ENCODE peak calls at places on chromosomes 6 and 20, in six cellular contexts. E is SJCRH30, F is OCI-LY7, B is neuronal stem cell, U is MM.1S, Q is pancreas. I is an unnamed sample.
A peak's percentile ranks its signal among the peaks of the same experiment; 100 is the strongest.

GRCh38 chr6:2296781-2297180 is 51.4 kb upstream of the GMDS start:
- DNase-seq in E (no peak), F (no peak), B (no peak), U (no peak), Q (no peak), I (no peak)

GRCh38 chr6:73585566-73586415 is 65.0 kb upstream of the EEF1A1 start:
- DNase-seq in E (peak; percentile 31), F (peak; percentile 70), B (no peak), U (peak; percentile 46), Q (no peak), I (peak; percentile 57)

GRCh38 chr6:16807956-16808355 is 46.7 kb upstream of the ATXN1 start:
- DNase-seq in E (no peak), F (no peak), B (no peak), U (no peak), Q (no peak), I (no peak)

GRCh38 chr6:24600903-24601302 is 45.1 kb downstream of the KIAA0319 start:
- DNase-seq in E (no peak), F (no peak), B (no peak), U (no peak), Q (no peak), I (no peak)

GRCh38 chr6:105310371-105310770 is 92.5 kb downstream of the PREP start:
- DNase-seq in E (no peak), F (no peak), B (no peak), U (no peak), Q (no peak), I (no peak)

GRCh38 chr20:51767867-51768758 is at the start of gene ATP9A:
- DNase-seq in E (no peak), F (no peak), B (no peak), U (no peak), Q (peak; percentile 67), I (no peak)

GRCh38 chr6:115691433-115691832 is 369.3 kb downstream of the FRK start:
- DNase-seq in E (no peak), F (no peak), B (no peak), U (no peak), Q (no peak), I (no peak)

GRCh38 chr6:85240787-85241186 is 209.1 kb upstream of the NT5E start:
- DNase-seq in E (no peak), F (no peak), B (no peak), U (no peak), Q (no peak), I (no peak)

GRCh38 chr6:18748314-18748713 is 361.2 kb downstream of the RNF144B start:
- DNase-seq in E (no peak), F (no peak), B (peak; percentile 46), U (no peak), Q (peak; percentile 12), I (no peak)

GRCh38 chr6:167208819-167209576 is 51.2 kb upstream of the GPR31 start:
- DNase-seq in E (no peak), F (no peak), B (no peak), U (no peak), Q (no peak), I (no peak)

GRCh38 chr20:23749746-23750145 is 989 bp downstream of the CST1 start:
- DNase-seq in E (no peak), F (no peak), B (no peak), U (no peak), Q (no peak), I (no peak)

GRCh38 chr20:873875-874607 is 40.5 kb downstream of the FAM110A start:
- DNase-seq in E (no peak), F (no peak), B (no peak), U (no peak), Q (no peak), I (no peak)

GRCh38 chr6:135212935-135213334 is 31.8 kb downstream of the MYB start:
- DNase-seq in E (no peak), F (no peak), B (no peak), U (no peak), Q (no peak), I (no peak)

GRCh38 chr6:130708338-130708737 is 118.9 kb upstream of the SMLR1 start:
- DNase-seq in E (peak; percentile 10), F (no peak), B (no peak), U (no peak), Q (no peak), I (no peak)

GRCh38 chr20:58433759-58434158 is 44.7 kb downstream of the VAPB start:
- DNase-seq in E (no peak), F (no peak), B (no peak), U (no peak), Q (no peak), I (no peak)

DNA sequence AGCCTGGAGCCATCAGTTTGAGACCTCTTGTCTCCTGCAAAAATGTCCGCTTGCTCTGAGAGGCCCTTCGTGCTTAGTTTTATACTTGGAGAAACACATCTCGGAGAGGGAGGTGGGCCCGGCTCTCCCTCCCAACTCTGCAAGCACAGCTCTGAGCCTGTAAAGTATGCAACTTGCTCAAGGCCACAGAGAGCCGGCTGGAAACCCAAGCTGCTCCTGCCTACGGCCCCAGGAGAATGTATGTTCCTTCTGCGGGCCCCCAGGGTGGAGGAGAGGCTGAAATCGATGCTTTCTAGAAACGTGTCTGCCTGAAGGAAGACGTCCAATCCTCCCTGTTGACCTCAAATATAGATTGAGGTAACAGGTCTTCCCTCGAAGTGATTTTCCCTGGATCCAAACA is 205.4 kb downstream of the PREX1 start:
- DNase-seq in E (no peak), F (no peak), B (no peak), U (no peak), Q (no peak), I (no peak)
- H3K27ac ChIP-seq in E (no peak overlapping the region), F (no peak overlapping the region), B (no peak overlapping the region), U (no peak overlapping the region), Q (no peak overlapping the region), I (no peak overlapping the region)

GRCh38 chr20:56733967-56734366 is 104.9 kb downstream of the TFAP2C start:
- DNase-seq in E (no peak), F (no peak), B (no peak), U (no peak), Q (no peak), I (no peak)

GRCh38 chr20:56731041-56731440 is 101.9 kb downstream of the TFAP2C start:
- DNase-seq in E (no peak), F (no peak), B (no peak), U (no peak), Q (no peak), I (no peak)

GRCh38 chr20:56735087-56735642 is 106.1 kb downstream of the TFAP2C start:
- DNase-seq in E (no peak), F (no peak), B (no peak), U (no peak), Q (no peak), I (no peak)

GRCh38 chr20:56731496-56731895 is 102.4 kb downstream of the TFAP2C start:
- DNase-seq in E (no peak), F (no peak), B (no peak), U (no peak), Q (no peak), I (no peak)

DNA sequence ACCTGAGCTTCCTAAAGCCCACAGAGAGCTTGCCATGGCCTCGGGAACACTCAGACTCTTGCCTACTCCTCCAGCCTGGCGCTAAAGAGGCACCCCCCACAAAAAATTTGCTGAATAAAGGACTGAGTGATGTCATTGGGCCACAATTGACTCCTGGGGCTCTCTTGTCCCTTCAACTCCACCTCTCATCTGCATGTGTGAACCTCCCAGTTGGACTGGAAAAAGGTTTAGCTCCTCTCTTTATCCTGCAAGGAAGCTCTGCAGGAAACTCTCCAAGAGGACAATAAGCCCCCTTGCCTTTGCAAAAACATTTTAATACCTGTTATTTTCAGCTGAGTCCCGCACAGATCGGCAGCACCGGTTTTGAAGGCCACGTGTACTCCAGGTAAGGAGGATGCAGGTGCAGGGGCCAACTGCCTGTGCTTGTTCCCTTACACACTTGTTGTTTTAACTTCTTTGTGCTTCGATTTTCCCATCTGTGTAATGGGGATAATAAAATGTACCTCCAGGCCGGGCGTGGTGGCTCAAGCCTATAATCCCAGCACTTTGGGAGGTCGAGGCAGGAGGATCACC is 107.3 kb downstream of the TFAP2C start:
- DNase-seq in E (no peak), F (no peak), B (peak; percentile 51), U (no peak), Q (no peak), I (no peak)
- H3K27ac ChIP-seq in E (no peak overlapping the region), F (no peak overlapping the region), B (no peak overlapping the region), U (no peak overlapping the region), Q (no peak overlapping the region), I (no peak overlapping the region)

DNA sequence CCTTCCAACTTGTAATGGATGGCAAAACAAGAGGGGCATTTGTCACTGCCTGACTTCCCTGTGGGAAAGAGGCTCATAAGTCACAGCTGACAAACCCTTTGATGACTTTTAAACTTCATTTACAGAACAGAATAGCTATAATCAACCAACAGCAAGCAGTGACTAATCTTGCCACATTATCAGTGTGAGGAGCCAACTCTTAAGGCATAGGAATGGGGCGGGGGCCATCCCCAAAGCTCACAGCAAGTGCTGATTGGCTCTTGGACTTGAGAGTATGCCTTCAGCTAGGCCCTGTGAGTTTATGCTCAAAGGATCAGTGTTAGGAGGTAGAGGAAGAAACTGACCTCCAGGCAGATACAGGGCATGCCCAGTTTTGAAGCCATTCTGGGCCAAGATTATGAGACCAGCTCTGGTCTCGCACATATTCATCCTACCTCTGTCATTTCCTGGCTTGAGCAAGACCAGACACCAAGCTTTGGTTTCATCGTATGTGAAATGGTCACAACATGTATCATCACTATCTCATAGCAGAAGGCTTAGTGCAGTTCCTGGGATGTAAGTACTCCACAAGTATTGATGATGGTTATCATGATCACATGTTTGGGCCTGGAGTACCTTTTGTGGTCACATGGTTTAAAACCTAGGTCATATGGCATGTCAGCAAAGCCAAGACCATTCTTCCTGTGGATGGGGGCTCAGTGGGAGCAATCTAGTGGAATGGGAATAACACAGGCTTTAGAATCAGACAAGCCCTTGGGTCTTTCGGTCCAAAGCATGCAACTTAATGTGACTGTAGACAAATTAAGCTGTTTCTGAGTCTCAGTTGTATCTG is 49.2 kb downstream of the EIF2S2 start:
- DNase-seq in E (no peak), F (no peak), B (no peak), U (no peak), Q (no peak), I (no peak)
- H3K27ac ChIP-seq in E (no peak overlapping the region), F (no peak overlapping the region), B (no peak overlapping the region), U (no peak overlapping the region), Q (no peak overlapping the region), I (no peak overlapping the region)

GRCh38 chr20:47992021-47992467 is 206.8 kb upstream of the SULF2 start:
- DNase-seq in E (no peak), F (no peak), B (no peak), U (no peak), Q (no peak), I (no peak)

GRCh38 chr20:47993817-47994216 is 208.5 kb upstream of the SULF2 start:
- DNase-seq in E (no peak), F (no peak), B (no peak), U (no peak), Q (no peak), I (no peak)

GRCh38 chr20:47995661-47996060 is 210.4 kb upstream of the SULF2 start:
- DNase-seq in E (no peak), F (no peak), B (no peak), U (no peak), Q (no peak), I (no peak)

GRCh38 chr20:47990507-47991132 is 205.3 kb upstream of the SULF2 start:
- DNase-seq in E (no peak), F (no peak), B (no peak), U (no peak), Q (no peak), I (no peak)

GRCh38 chr20:47993035-47993755 is 207.9 kb upstream of the SULF2 start:
- DNase-seq in E (no peak), F (no peak), B (no peak), U (no peak), Q (no peak), I (no peak)
- H3K27ac ChIP-seq in E (no peak overlapping the region), F (no peak overlapping the region), B (no peak overlapping the region), U (no peak overlapping the region), Q (no peak overlapping the region), I (no peak overlapping the region)